ENCODE peak calls at places on chromosome 11, in four cellular contexts. E is GM23338, M is IMR-90, T is osteoblast. S is an unnamed sample.

GRCh38 chr11:111059726-111060125 is 185.8 kb upstream of the POU2AF2 start:
- DNase-seq in T (no peak), M (peak), E (no peak), S (peak)

GRCh38 chr11:74321487-74322188 is 10.2 kb upstream of the P4HA3 start:
- DNase-seq in M (peak), T (no peak), E (peak), S (peak)

GRCh38 chr11:128506999-128507591 is 80.3 kb downstream of the ETS1 start:
- DNase-seq in M (peak), T (peak), E (peak), S (peak)

GRCh38 chr11:34624069-34624468 is 3.2 kb downstream of the EHF start:
- DNase-seq in M (no peak), T (no peak), E (no peak), S (no peak)

GRCh38 chr11:96147186-96147585 is 195.8 kb downstream of the MAML2 start:
- DNase-seq in T (no peak), E (no peak), M (no peak), S (no peak)

GRCh38 chr11:2434008-2434407 is 10.3 kb downstream of the TRPM5 start:
- DNase-seq in M (no peak), T (peak), E (no peak), S (no peak)

GRCh38 chr11:17156283-17156682 is 51.5 kb downstream of the PIK3C2A start:
- DNase-seq in T (no peak), E (no peak), M (no peak), S (no peak)

GRCh38 chr11:23406131-23406819 is 546.0 kb upstream of the CCDC179 start:
- DNase-seq in T (peak), E (peak), M (no peak), S (no peak)

GRCh38 chr11:2441171-2441570 is 3.1 kb downstream of the TRPM5 start:
- DNase-seq in E (no peak), T (peak), M (no peak), S (no peak)

GRCh38 chr11:72808415-72808814 is 5.8 kb upstream of the ATG16L2 start:
- DNase-seq in T (peak), M (peak), E (no peak), S (no peak)

GRCh38 chr11:57426754-57427691 is at the start of gene SLC43A3:
- DNase-seq in T (peak), M (peak), E (peak), S (peak)

GRCh38 chr11:109796253-109796652 is 296.9 kb upstream of the ZC3H12C start:
- DNase-seq in E (no peak), M (no peak), T (no peak), S (no peak)

GRCh38 chr11:61507962-61508824 is at the start of gene LRRC10B:
- DNase-seq in E (peak), M (no peak), T (no peak), S (no peak)

GRCh38 chr11:134358853-134359490 is 27.2 kb downstream of the GLB1L2 start:
- DNase-seq in E (no peak), M (no peak), T (peak), S (no peak)

GRCh38 chr11:63917685-63918523 is 940 bp upstream of the RCOR2 start:
- DNase-seq in E (peak), T (peak), M (no peak), S (no peak)

GRCh38 chr11:23688835-23689234 is 808.0 kb upstream of the LUZP2 start:
- DNase-seq in M (peak), E (no peak), T (no peak), S (no peak)

GRCh38 chr11:125141686-125142535 is 22.6 kb upstream of the PKNOX2 start:
- DNase-seq in T (peak), M (peak), E (peak), S (no peak)

GRCh38 chr11:6468712-6469495 is 4.8 kb downstream of the TRIM3 start:
- DNase-seq in M (peak), E (peak), T (peak), S (peak)

GRCh38 chr11:78350646-78351165 is 66.9 kb downstream of the GAB2 start:
- DNase-seq in T (peak), E (no peak), M (peak), S (no peak)

GRCh38 chr11:7638710-7639642 is 34.3 kb downstream of the CYB5R2 start:
- DNase-seq in M (no peak), T (no peak), E (no peak), S (no peak)

GRCh38 chr11:117423046-117423575 is 95.5 kb downstream of the CEP164 start:
- DNase-seq in M (no peak), E (no peak), T (peak), S (no peak)

GRCh38 chr11:63614136-63614664 is at the start of gene PLAAT3:
- DNase-seq in T (peak), M (no peak), E (peak), S (no peak)

GRCh38 chr11:95301497-95301896 is 70.5 kb upstream of the SESN3 start:
- DNase-seq in M (no peak), E (no peak), T (no peak), S (peak)

GRCh38 chr11:27161071-27161470 is 120.5 kb downstream of the BBOX1 start:
- DNase-seq in T (no peak), E (no peak), M (peak), S (peak)

GRCh38 chr11:626475-627272 is at the start of gene SCT:
- DNase-seq in T (no peak), M (no peak), E (no peak), S (no peak)

GRCh38 chr11:78176605-78177141 is 11.8 kb downstream of the KCTD21 start:
- DNase-seq in M (no peak), T (no peak), E (no peak), S (no peak)

GRCh38 chr11:72208281-72208680 is 8.3 kb upstream of the FOLR2 start:
- DNase-seq in T (no peak), M (no peak), E (no peak), S (no peak)

GRCh38 chr11:125591659-125592304 is 870 bp upstream of the STT3A start:
- DNase-seq in E (peak), M (peak), T (peak), S (peak)

DNA sequence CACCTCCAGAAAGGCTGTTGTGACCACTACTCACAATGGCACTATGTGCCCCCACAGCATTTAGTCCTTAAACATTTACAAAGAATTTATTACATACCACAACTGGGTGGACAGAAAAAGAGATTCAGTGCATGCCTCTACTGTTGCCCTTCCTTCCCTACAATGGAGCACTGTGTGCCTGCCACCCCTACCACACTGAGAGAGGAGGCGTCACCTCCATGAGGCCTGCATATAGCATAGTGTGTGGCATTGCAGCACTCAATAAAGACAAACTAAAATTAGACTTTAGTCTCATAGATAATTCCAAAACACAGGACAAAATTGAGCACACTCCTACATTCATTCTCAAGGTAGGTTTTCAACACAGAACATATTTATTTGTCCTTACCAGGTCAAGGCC is 25.8 kb downstream of the THAP12 start:
- DNase-seq in T (no peak), M (no peak), E (no peak), S (no peak)
- H2AFZ ChIP-seq in T (no peak), M (no peak), E (no peak), S (no peak)

GRCh38 chr11:31133064-31133463 is 236.5 kb downstream of the DCDC1 start:
- DNase-seq in M (no peak), E (no peak), T (no peak), S (no peak)
- H2AFZ ChIP-seq in M (no peak), E (no peak), T (no peak), S (no peak)

DNA sequence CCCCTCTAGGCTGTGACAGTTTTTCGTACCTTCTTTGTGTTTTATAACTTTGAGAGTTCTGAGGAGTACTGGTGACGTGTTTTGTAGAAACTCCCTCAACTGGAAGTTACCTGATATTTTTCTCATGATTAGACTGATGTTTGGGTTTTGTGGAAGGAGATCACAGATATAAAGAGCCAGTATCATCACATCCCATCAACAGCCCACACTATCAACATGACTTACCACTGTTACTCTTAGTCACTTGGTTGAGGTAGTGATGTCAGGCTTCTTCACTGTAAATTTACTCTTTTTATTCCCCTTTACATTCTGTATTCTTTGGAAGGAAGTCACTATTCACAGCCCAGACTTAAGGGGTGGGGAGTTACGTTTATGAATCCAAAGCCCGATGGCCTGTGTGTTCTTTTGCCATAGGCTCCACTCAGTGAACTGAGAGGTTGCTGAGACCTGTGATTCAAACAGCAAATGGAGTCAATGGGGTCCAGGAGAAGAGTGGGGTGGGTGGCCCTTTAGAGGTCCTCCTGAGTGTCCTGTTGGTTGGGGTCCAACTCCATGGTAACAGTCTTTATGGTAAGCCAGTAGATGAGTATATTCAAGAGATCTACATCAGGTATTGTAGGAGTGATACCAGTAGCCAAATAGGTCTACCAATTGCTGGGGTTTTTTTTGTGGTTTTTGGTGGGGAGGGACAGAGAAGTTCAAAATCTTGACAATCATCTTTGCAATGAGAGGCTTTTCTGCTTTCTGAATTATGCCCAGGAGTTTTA is 15.2 kb upstream of the MS4A4E start:
- DNase-seq in M (no peak), E (no peak), T (no peak), S (no peak)
- H2AFZ ChIP-seq in M (no peak), E (no peak), T (no peak), S (no peak)

DNA sequence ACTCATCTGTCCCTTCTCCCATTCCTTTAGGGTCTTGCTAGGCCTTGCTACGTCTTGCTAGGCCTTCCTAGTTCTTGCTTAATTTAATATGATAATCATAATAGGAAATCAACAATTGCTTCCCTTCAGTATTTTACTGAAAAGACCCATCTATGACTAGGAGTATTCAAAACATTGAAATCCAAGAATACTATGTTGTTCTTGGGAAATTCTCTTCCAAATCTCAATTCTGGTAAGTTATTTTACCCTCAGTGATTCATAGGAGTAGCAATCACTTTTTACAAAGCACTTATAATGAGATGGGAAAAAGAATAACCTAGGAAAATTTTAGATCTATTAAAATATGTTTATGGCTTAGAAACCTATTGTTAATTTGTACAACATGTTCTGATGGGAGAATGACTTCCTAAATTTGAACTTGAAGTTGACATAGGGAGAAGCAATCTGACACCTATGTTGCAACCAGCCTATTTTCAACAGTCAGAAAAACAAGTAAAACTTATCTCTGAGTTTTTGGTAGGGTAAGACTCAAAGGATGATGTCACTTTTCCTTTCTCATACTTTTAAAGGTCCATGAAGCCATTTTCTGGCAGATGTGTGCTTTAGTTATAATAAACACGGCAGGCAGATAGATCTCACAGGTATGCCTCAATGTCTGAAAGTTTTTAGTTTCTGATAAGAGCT is 29.5 kb upstream of the HIPK3 start:
- DNase-seq in M (peak), T (peak), E (no peak), S (no peak)
- H2AFZ ChIP-seq in M (no peak), T (no peak), E (no peak), S (no peak)

GRCh38 chr11:32438346-32438882 is 3.1 kb upstream of the WT1 start:
- DNase-seq in T (no peak), M (no peak), E (peak), S (no peak)
- H2AFZ ChIP-seq in T (no peak), M (no peak), E (peak), S (no peak)

GRCh38 chr11:13140028-13140870 is 131.1 kb downstream of the RASSF10 start:
- DNase-seq in E (no peak), M (peak), T (no peak), S (peak)
- H2AFZ ChIP-seq in E (no peak), M (peak), T (peak), S (no peak)

GRCh38 chr11:120883404-120884135 is 140.3 kb upstream of the TBCEL start:
- DNase-seq in E (no peak), T (no peak), M (peak), S (peak)

GRCh38 chr11:120880791-120881190 is 143.1 kb upstream of the TBCEL start:
- DNase-seq in E (no peak), M (no peak), T (no peak), S (no peak)

GRCh38 chr11:120882237-120882636 is 141.7 kb upstream of the TBCEL start:
- DNase-seq in M (no peak), E (no peak), T (no peak), S (no peak)

GRCh38 chr11:120878781-120879180 is 145.1 kb upstream of the TBCEL start:
- DNase-seq in E (no peak), M (no peak), T (peak), S (no peak)

DNA sequence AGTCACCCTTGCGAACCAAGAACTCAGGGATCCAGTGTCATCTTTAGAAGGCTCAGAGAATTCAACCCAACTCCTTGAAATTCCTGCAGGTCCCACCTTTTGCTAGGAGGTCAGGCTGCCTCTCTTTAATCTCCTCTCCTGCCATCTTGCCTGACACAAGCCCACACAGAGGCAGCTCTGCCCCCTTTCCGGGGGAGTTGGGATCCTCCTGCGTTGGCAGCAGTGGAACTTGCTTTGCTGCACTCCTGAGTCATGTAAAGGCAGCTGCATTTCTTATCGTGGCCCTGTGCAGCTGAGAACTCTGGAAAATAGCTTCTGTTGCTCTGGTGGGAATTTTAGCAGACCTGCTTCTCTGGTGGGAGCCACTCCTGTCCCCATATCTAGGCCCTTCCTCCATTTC is 142.3 kb upstream of the TBCEL start:
- DNase-seq in T (no peak), E (no peak), M (no peak), S (no peak)
- H2AFZ ChIP-seq in T (no peak), E (no peak), M (no peak), S (no peak)

GRCh38 chr11:62553839-62554361 is 7.3 kb upstream of the AHNAK start:
- DNase-seq in T (peak), E (no peak), M (peak), S (peak)

GRCh38 chr11:62555464-62556092 is 9.0 kb upstream of the AHNAK start:
- DNase-seq in E (peak), T (peak), M (peak), S (no peak)

GRCh38 chr11:62552931-62553838 is 6.6 kb upstream of the AHNAK start:
- DNase-seq in T (peak), M (peak), E (peak), S (peak)

GRCh38 chr11:62554377-62554776 is 7.8 kb upstream of the AHNAK start:
- DNase-seq in T (no peak), M (no peak), E (peak), S (no peak)

DNA sequence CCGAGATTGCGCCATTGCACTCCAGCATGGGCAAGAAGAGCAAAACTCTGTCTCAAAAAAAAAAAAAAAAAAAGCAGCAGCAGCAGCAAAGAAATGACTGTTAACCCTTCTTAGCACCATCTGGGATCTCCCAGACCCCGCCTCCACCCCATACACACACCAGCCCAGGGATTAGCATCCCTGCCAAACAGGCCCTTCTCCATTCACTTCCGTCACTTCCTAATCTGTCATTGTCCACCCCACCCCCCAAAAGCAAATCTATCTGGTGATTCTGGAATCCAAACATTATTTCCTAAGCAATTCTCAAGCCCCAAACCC is 5.8 kb upstream of the AHNAK start:
- DNase-seq in E (peak), T (peak), M (peak), S (no peak)
- H2AFZ ChIP-seq in E (no peak), T (no peak), M (no peak), S (no peak)

S was measured in mammary epithelial cell.